ENCODE peak calls at places on chromosomes 16 and 17, in eight cellular contexts. One of them, this sample, is unnamed. For H3K36me3 and H3K27me3, the result is how much of the 10 kb centered on the place peaks cover.

GRCh38 chr16:528111-529011 is 849 bp downstream of the CAPN15 start:
- DNase-seq in tibial nerve: no peak
- DNase-seq in cardiac muscle cell: peak
- DNase-seq in tibial artery: no peak
- DNase-seq in upper lobe of left lung: peak
- DNase-seq in keratinocyte: no peak
- DNase-seq in ovary: peak
- DNase-seq in CD8-positive, alpha-beta T cell: peak
- DNase-seq in this sample: peak

GRCh38 chr17:66399441-66399840 is 97.0 kb downstream of the PRKCA start:
- DNase-seq in tibial artery: no peak
- DNase-seq in upper lobe of left lung: no peak
- DNase-seq in cardiac muscle cell: no peak
- DNase-seq in ovary: no peak
- DNase-seq in keratinocyte: no peak
- DNase-seq in CD8-positive, alpha-beta T cell: no peak
- DNase-seq in tibial nerve: no peak
- DNase-seq in this sample: no peak

GRCh38 chr17:2028737-2029136 is 1.2 kb upstream of the DPH1 start:
- DNase-seq in tibial nerve: no peak
- DNase-seq in tibial artery: no peak
- DNase-seq in ovary: no peak
- DNase-seq in upper lobe of left lung: no peak
- DNase-seq in keratinocyte: no peak
- DNase-seq in cardiac muscle cell: no peak
- DNase-seq in CD8-positive, alpha-beta T cell: no peak
- DNase-seq in this sample: no peak

GRCh38 chr16:88009566-88010342 is 58.5 kb downstream of the BANP start:
- DNase-seq in tibial artery: no peak
- DNase-seq in upper lobe of left lung: no peak
- DNase-seq in CD8-positive, alpha-beta T cell: no peak
- DNase-seq in tibial nerve: no peak
- DNase-seq in cardiac muscle cell: no peak
- DNase-seq in keratinocyte: no peak
- DNase-seq in ovary: no peak
- DNase-seq in this sample: no peak

GRCh38 chr16:67170948-67171649 is 761 bp downstream of the NOL3 start:
- DNase-seq in ovary: no peak
- DNase-seq in keratinocyte: no peak
- DNase-seq in tibial artery: no peak
- DNase-seq in cardiac muscle cell: no peak
- DNase-seq in upper lobe of left lung: no peak
- DNase-seq in CD8-positive, alpha-beta T cell: no peak
- DNase-seq in tibial nerve: no peak
- DNase-seq in this sample: no peak

GRCh38 chr17:79980246-79981043 is 55.2 kb downstream of the TBC1D16 start:
- DNase-seq in upper lobe of left lung: no peak
- DNase-seq in keratinocyte: no peak
- DNase-seq in cardiac muscle cell: no peak
- DNase-seq in CD8-positive, alpha-beta T cell: no peak
- DNase-seq in tibial nerve: no peak
- DNase-seq in ovary: no peak
- DNase-seq in tibial artery: peak
- DNase-seq in this sample: peak

GRCh38 chr17:75271955-75272847 is 1.2 kb upstream of the MIF4GD start:
- DNase-seq in tibial artery: no peak
- DNase-seq in keratinocyte: no peak
- DNase-seq in tibial nerve: no peak
- DNase-seq in upper lobe of left lung: peak
- DNase-seq in ovary: no peak
- DNase-seq in CD8-positive, alpha-beta T cell: no peak
- DNase-seq in cardiac muscle cell: no peak
- DNase-seq in this sample: peak

GRCh38 chr16:31072540-31073072 is 1.4 kb downstream of the ZNF668 start:
- DNase-seq in keratinocyte: no peak
- DNase-seq in upper lobe of left lung: no peak
- DNase-seq in CD8-positive, alpha-beta T cell: no peak
- DNase-seq in ovary: no peak
- DNase-seq in tibial artery: no peak
- DNase-seq in tibial nerve: no peak
- DNase-seq in cardiac muscle cell: no peak
- DNase-seq in this sample: peak

GRCh38 chr17:59963738-59964454 is 644 bp downstream of the RNFT1 start:
- DNase-seq in ovary: peak
- DNase-seq in tibial nerve: no peak
- DNase-seq in cardiac muscle cell: peak
- DNase-seq in keratinocyte: no peak
- DNase-seq in CD8-positive, alpha-beta T cell: peak
- DNase-seq in tibial artery: peak
- DNase-seq in upper lobe of left lung: no peak
- DNase-seq in this sample: peak

GRCh38 chr17:69567130-69567529 is 152.6 kb downstream of the MAP2K6 start:
- DNase-seq in tibial nerve: no peak
- DNase-seq in ovary: no peak
- DNase-seq in keratinocyte: no peak
- DNase-seq in upper lobe of left lung: no peak
- DNase-seq in CD8-positive, alpha-beta T cell: no peak
- DNase-seq in cardiac muscle cell: peak
- DNase-seq in tibial artery: no peak
- DNase-seq in this sample: no peak

GRCh38 chr17:44219126-44219635 is 294 bp downstream of the UBTF start:
- DNase-seq in tibial artery: peak
- DNase-seq in CD8-positive, alpha-beta T cell: peak
- DNase-seq in cardiac muscle cell: no peak
- DNase-seq in ovary: peak
- DNase-seq in keratinocyte: no peak
- DNase-seq in upper lobe of left lung: no peak
- DNase-seq in tibial nerve: peak
- DNase-seq in this sample: peak

GRCh38 chr16:22229881-22230280 is 23.8 kb downstream of the EEF2K start:
- DNase-seq in upper lobe of left lung: no peak
- DNase-seq in tibial artery: no peak
- DNase-seq in ovary: no peak
- DNase-seq in CD8-positive, alpha-beta T cell: no peak
- DNase-seq in keratinocyte: no peak
- DNase-seq in tibial nerve: no peak
- DNase-seq in cardiac muscle cell: peak
- DNase-seq in this sample: no peak

GRCh38 chr17:66165537-66166123 is 26.3 kb downstream of the CEP112 start:
- DNase-seq in tibial nerve: no peak
- DNase-seq in ovary: no peak
- DNase-seq in cardiac muscle cell: peak
- DNase-seq in CD8-positive, alpha-beta T cell: no peak
- DNase-seq in keratinocyte: no peak
- DNase-seq in upper lobe of left lung: no peak
- DNase-seq in tibial artery: no peak
- DNase-seq in this sample: peak

GRCh38 chr16:88023786-88024185 is 72.6 kb downstream of the BANP start:
- DNase-seq in ovary: no peak
- DNase-seq in tibial artery: peak
- DNase-seq in upper lobe of left lung: no peak
- DNase-seq in CD8-positive, alpha-beta T cell: no peak
- DNase-seq in keratinocyte: no peak
- DNase-seq in tibial nerve: no peak
- DNase-seq in cardiac muscle cell: no peak
- DNase-seq in this sample: no peak

GRCh38 chr17:17030515-17031211 is 11.6 kb upstream of the MPRIP start:
- DNase-seq in keratinocyte: no peak
- DNase-seq in upper lobe of left lung: no peak
- DNase-seq in tibial artery: no peak
- DNase-seq in CD8-positive, alpha-beta T cell: no peak
- DNase-seq in ovary: no peak
- DNase-seq in cardiac muscle cell: no peak
- DNase-seq in tibial nerve: no peak
- DNase-seq in this sample: no peak

GRCh38 chr17:81828656-81829055 is 4.4 kb downstream of the MCRIP1 start:
- DNase-seq in CD8-positive, alpha-beta T cell: no peak
- DNase-seq in ovary: no peak
- DNase-seq in tibial artery: no peak
- DNase-seq in tibial nerve: no peak
- DNase-seq in keratinocyte: no peak
- DNase-seq in cardiac muscle cell: no peak
- DNase-seq in upper lobe of left lung: no peak
- DNase-seq in this sample: no peak

GRCh38 chr16:86768999-86769398 is 190.7 kb downstream of the FOXL1 start:
- DNase-seq in keratinocyte: no peak
- DNase-seq in tibial nerve: no peak
- DNase-seq in ovary: no peak
- DNase-seq in tibial artery: peak
- DNase-seq in cardiac muscle cell: no peak
- DNase-seq in CD8-positive, alpha-beta T cell: no peak
- DNase-seq in upper lobe of left lung: no peak
- DNase-seq in this sample: no peak

GRCh38 chr17:77188084-77189066 is 47.6 kb downstream of the SEC14L1 start:
- DNase-seq in CD8-positive, alpha-beta T cell: no peak
- DNase-seq in cardiac muscle cell: no peak
- DNase-seq in keratinocyte: no peak
- DNase-seq in tibial nerve: no peak
- DNase-seq in upper lobe of left lung: no peak
- DNase-seq in ovary: no peak
- DNase-seq in tibial artery: no peak
- DNase-seq in this sample: no peak

GRCh38 chr17:5203908-5204294 is 12.2 kb upstream of the ZNF594 start:
- DNase-seq in CD8-positive, alpha-beta T cell: no peak
- DNase-seq in ovary: no peak
- DNase-seq in keratinocyte: no peak
- DNase-seq in cardiac muscle cell: no peak
- DNase-seq in tibial nerve: no peak
- DNase-seq in tibial artery: no peak
- DNase-seq in upper lobe of left lung: no peak
- DNase-seq in this sample: no peak

GRCh38 chr17:19613979-19614378 is 34.6 kb upstream of the ALDH3A2 start:
- DNase-seq in ovary: peak
- DNase-seq in tibial artery: no peak
- DNase-seq in tibial nerve: no peak
- DNase-seq in upper lobe of left lung: peak
- DNase-seq in keratinocyte: no peak
- DNase-seq in cardiac muscle cell: no peak
- DNase-seq in CD8-positive, alpha-beta T cell: no peak
- DNase-seq in this sample: no peak

GRCh38 chr16:19116711-19117449 is 3.1 kb downstream of the ITPRIPL2 start:
- DNase-seq in CD8-positive, alpha-beta T cell: no peak
- DNase-seq in upper lobe of left lung: no peak
- DNase-seq in keratinocyte: no peak
- DNase-seq in tibial artery: peak
- DNase-seq in cardiac muscle cell: no peak
- DNase-seq in ovary: no peak
- DNase-seq in tibial nerve: no peak
- DNase-seq in this sample: no peak

DNA sequence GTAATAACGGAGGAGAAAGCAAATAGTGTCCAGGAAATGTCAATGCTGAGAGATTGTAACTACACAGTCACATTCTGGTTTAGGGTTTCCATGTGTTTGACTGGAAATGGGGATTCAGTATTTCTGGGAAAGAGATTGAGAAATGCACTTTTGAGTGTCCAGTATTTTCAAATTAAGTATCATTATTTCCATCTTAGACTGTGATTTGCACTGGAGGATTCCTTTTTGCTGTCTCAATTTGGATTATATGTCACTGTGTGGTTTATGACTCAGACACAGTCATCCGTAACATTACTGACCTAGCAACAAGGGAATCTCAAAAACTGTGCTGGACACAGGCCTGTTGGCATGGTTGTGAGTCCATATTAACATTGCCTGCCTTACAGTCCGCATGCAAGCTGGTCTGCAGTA is 681.4 kb downstream of the CDH11 start:
- DNase-seq in upper lobe of left lung: no peak
- DNase-seq in ovary: no peak
- DNase-seq in cardiac muscle cell: no peak
- DNase-seq in CD8-positive, alpha-beta T cell: no peak
- DNase-seq in tibial nerve: no peak
- DNase-seq in keratinocyte: no peak
- DNase-seq in tibial artery: no peak
- DNase-seq in this sample: no peak
- H3K36me3 ChIP-seq in upper lobe of left lung: under half
- H3K36me3 ChIP-seq in ovary: under half
- H3K36me3 ChIP-seq in cardiac muscle cell: under half
- H3K36me3 ChIP-seq in CD8-positive, alpha-beta T cell: under half
- H3K36me3 ChIP-seq in tibial nerve: under half
- H3K36me3 ChIP-seq in keratinocyte: under half
- H3K36me3 ChIP-seq in tibial artery: under half
- H3K36me3 ChIP-seq in this sample: under half

GRCh38 chr17:21167303-21167702 is 40.5 kb downstream of the DHRS7B start:
- DNase-seq in tibial nerve: no peak
- DNase-seq in upper lobe of left lung: no peak
- DNase-seq in keratinocyte: no peak
- DNase-seq in tibial artery: no peak
- DNase-seq in ovary: no peak
- DNase-seq in cardiac muscle cell: no peak
- DNase-seq in CD8-positive, alpha-beta T cell: peak
- DNase-seq in this sample: no peak
- H3K27ac ChIP-seq in tibial nerve: peak
- H3K27ac ChIP-seq in upper lobe of left lung: peak
- H3K27ac ChIP-seq in keratinocyte: no peak
- H3K27ac ChIP-seq in tibial artery: peak
- H3K27ac ChIP-seq in ovary: no peak
- H3K27ac ChIP-seq in cardiac muscle cell: no peak
- H3K27ac ChIP-seq in CD8-positive, alpha-beta T cell: no peak
- H3K27ac ChIP-seq in this sample: no peak

DNA sequence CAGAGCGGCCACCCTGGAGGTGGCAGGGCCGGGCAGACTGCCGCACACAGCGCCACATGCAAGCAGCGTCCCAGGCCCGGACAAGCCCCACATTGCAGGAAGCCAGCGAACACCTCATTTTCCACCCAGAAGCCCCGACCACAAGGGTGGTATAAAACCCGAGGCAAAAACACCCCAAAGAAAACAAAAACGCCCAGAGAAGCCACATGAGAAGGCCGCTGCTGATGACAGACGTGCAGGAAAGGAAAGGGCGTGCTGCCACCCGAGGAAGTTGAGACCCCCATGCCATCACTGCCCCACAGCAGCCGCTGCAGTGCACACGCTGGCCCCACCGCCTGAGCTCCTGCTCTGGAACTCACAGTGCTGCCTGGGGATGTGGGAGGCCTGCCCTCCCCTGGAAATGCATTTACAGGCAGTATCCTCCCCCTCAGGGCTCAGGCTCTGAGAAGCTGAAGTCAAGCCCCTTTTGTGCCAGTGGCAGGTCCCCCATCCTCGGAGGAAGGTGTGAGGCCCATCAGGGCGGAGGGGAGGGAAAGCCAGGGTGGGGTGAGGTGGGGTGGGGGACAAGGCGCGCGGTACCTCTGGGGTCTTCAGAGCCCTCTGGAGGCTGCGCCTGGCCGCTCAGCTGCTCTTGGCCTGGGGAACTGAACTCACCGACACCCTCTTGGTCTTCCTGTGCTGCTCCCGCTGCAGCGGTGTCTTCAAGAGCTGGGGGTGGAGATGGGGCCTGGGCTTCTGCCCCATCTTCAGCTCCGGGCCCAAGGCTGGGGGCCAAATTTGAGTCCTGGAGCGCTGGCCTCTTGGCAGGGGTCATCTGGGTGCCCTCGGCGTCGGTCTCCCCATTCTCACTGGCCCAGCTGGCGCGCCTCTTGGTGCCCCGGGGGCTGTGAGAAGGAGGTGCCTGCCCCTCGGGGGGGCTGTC is 62.0 kb downstream of the IL21R start:
- DNase-seq in CD8-positive, alpha-beta T cell: peak
- DNase-seq in cardiac muscle cell: no peak
- DNase-seq in tibial artery: no peak
- DNase-seq in tibial nerve: no peak
- DNase-seq in keratinocyte: no peak
- DNase-seq in ovary: no peak
- DNase-seq in upper lobe of left lung: peak
- DNase-seq in this sample: peak
- H3K27me3 ChIP-seq in CD8-positive, alpha-beta T cell: under half
- H3K27me3 ChIP-seq in cardiac muscle cell: under half
- H3K27me3 ChIP-seq in tibial artery: under half
- H3K27me3 ChIP-seq in tibial nerve: under half
- H3K27me3 ChIP-seq in keratinocyte: under half
- H3K27me3 ChIP-seq in ovary: under half
- H3K27me3 ChIP-seq in upper lobe of left lung: under half
- H3K27me3 ChIP-seq in this sample: under half

GRCh38 chr17:774320-774584 is 7.8 kb downstream of the GLOD4 start:
- DNase-seq in CD8-positive, alpha-beta T cell: no peak
- DNase-seq in upper lobe of left lung: no peak
- DNase-seq in tibial artery: no peak
- DNase-seq in cardiac muscle cell: no peak
- DNase-seq in ovary: no peak
- DNase-seq in tibial nerve: no peak
- DNase-seq in keratinocyte: no peak
- DNase-seq in this sample: no peak
- H3K36me3 ChIP-seq in CD8-positive, alpha-beta T cell: half or more
- H3K36me3 ChIP-seq in upper lobe of left lung: half or more
- H3K36me3 ChIP-seq in tibial artery: half or more
- H3K36me3 ChIP-seq in cardiac muscle cell: half or more
- H3K36me3 ChIP-seq in ovary: under half
- H3K36me3 ChIP-seq in tibial nerve: under half
- H3K36me3 ChIP-seq in keratinocyte: half or more
- H3K36me3 ChIP-seq in this sample: half or more